ENCODE peak calls at places on chromosome 2, in eight cellular contexts. H is activated T-cell treated with anti-CD3 and anti-CD28 coated beads, Interleukin-2, amount 50 U/mL, for 72 hours; Q is DMS 273 treated with DMSO at 0.1 percent for 48 hours; P is NCI-H345; E is skeletal muscle cell; K is NCI-H2171 treated with DMSO at 0.1 percent for 48 hours; O is mucosa of descending colon; D is keratinocyte. S is an unnamed sample.

GRCh38 chr2:159051133-159051532 is 82.7 kb downstream of the TANC1 start:
- DNase-seq in H (no peak), Q (no peak), P (no peak), E (no peak), K (no peak), O (no peak), D (no peak), S (no peak)

GRCh38 chr2:27431395-27431794 is 3.0 kb downstream of the NRBP1 start:
- DNase-seq in H (peak), Q (no peak), P (no peak), E (no peak), K (no peak), O (no peak), D (no peak), S (no peak)

GRCh38 chr2:237449193-237449797 is 35.3 kb upstream of the COL6A3 start:
- DNase-seq in H (no peak), Q (no peak), P (no peak), E (no peak), K (no peak), O (no peak), D (no peak), S (peak)

GRCh38 chr2:27353762-27354596 is 2.6 kb downstream of the GTF3C2 start:
- DNase-seq in H (no peak), Q (no peak), P (no peak), E (peak), K (no peak), O (no peak), D (no peak), S (no peak)

GRCh38 chr2:20648207-20648606 is 2.7 kb downstream of the HS1BP3 start:
- DNase-seq in H (no peak), Q (no peak), P (no peak), E (no peak), K (no peak), O (peak), D (no peak), S (no peak)

GRCh38 chr2:129892360-129892759 is 87.1 kb upstream of the RAB6C start:
- DNase-seq in H (no peak), Q (no peak), P (no peak), E (no peak), K (no peak), O (no peak), D (no peak), S (no peak)

GRCh38 chr2:240403358-240404104 is 31.9 kb upstream of the GPC1 start:
- DNase-seq in H (no peak), Q (no peak), P (no peak), E (no peak), K (no peak), O (no peak), D (no peak), S (no peak)

GRCh38 chr2:120477831-120478481 is 132.0 kb downstream of the INHBB start:
- DNase-seq in H (no peak), Q (no peak), P (no peak), E (no peak), K (peak), O (no peak), D (no peak), S (no peak)

GRCh38 chr2:73927344-73927743 is 664 bp downstream of the DGUOK start:
- DNase-seq in H (no peak), Q (no peak), P (no peak), E (no peak), K (no peak), O (no peak), D (no peak), S (no peak)

GRCh38 chr2:48943436-48943835 is 187.9 kb upstream of the LHCGR start:
- DNase-seq in H (no peak), Q (no peak), P (no peak), E (no peak), K (no peak), O (no peak), D (no peak), S (no peak)

GRCh38 chr2:4556136-4556535 is 852.8 kb downstream of the DCDC2C start:
- DNase-seq in H (no peak), Q (no peak), P (no peak), E (no peak), K (no peak), O (no peak), D (no peak), S (peak)

GRCh38 chr2:128278979-128279378 is 39.7 kb downstream of the HS6ST1 start:
- DNase-seq in H (no peak), Q (no peak), P (no peak), E (no peak), K (no peak), O (peak), D (no peak), S (no peak)

S was measured in occipital lobe.